ENCODE peak calls at places on chromosomes 3 and 15, in five cellular contexts. G is central memory CD4-positive, alpha-beta T cell; B is neuronal stem cell; S is B cell; Z is heart right ventricle. E is an unnamed sample.
A peak's percentile ranks its signal among the peaks of the same experiment; 100 is the strongest.

GRCh38 chr3:19065027-19065426 is 83.3 kb upstream of the KCNH8 start:
- DNase-seq in B (peak; percentile 6), S (no peak), Z (no peak), G (no peak), E (no peak)

GRCh38 chr3:182803006-182803405 is 9.7 kb downstream of the ATP11B start:
- DNase-seq in Z (no peak), S (no peak), B (no peak), G (no peak), E (no peak)

GRCh38 chr15:29682781-29683180 is 139.5 kb downstream of the TJP1 start:
- DNase-seq in B (no peak), Z (no peak), S (no peak), G (no peak), E (no peak)

GRCh38 chr15:25401511-25401910 is 37.3 kb downstream of the UBE3A start:
- DNase-seq in G (no peak), S (no peak), B (no peak), Z (no peak), E (no peak)

GRCh38 chr3:177110308-177111254 is 86.7 kb downstream of the TBL1XR1 start:
- DNase-seq in Z (no peak), S (no peak), G (no peak), B (no peak), E (no peak)

GRCh38 chr3:186708983-186709679 is 8.0 kb upstream of the KNG1 start:
- DNase-seq in B (no peak), Z (no peak), G (no peak), S (no peak), E (no peak)

GRCh38 chr3:139303216-139303615 is 40.6 kb upstream of the MRPS22 start:
- DNase-seq in B (no peak), Z (no peak), S (no peak), G (no peak), E (no peak)

GRCh38 chr15:66679043-66679656 is 22.9 kb upstream of the SMAD6 start:
- DNase-seq in B (no peak), Z (no peak), G (no peak), S (no peak), E (no peak)

GRCh38 chr15:42275780-42276395 is 2.7 kb upstream of the TMEM87A start:
- DNase-seq in Z (no peak), B (no peak), S (no peak), G (no peak), E (no peak)

GRCh38 chr15:45550436-45550835 is 27.9 kb upstream of the SLC30A4 start:
- DNase-seq in G (no peak), Z (no peak), B (no peak), S (no peak), E (no peak)

GRCh38 chr15:63950911-63951481 is 95.3 kb downstream of the DAPK2 start:
- DNase-seq in Z (no peak), B (no peak), S (no peak), G (no peak), E (no peak)

GRCh38 chr3:195259564-195260285 is 11.2 kb downstream of the XXYLT1 start:
- DNase-seq in S (peak; percentile 100), Z (peak; percentile 88), G (peak; percentile 90), B (peak; percentile 90), E (peak; percentile 91)

GRCh38 chr3:119700269-119700919 is 2.4 kb upstream of the CFAP91 start:
- DNase-seq in G (peak; percentile 53), S (peak; percentile 17), Z (no peak), B (no peak), E (no peak)

GRCh38 chr3:88031543-88032148 is 27.2 kb downstream of the CGGBP1 start:
- DNase-seq in S (peak; percentile 41), Z (no peak), B (no peak), G (peak; percentile 52), E (no peak)

GRCh38 chr3:55202320-55202719 is 274.5 kb upstream of the LRTM1 start:
- DNase-seq in G (no peak), S (no peak), Z (no peak), B (no peak), E (no peak)

GRCh38 chr3:31885235-31885634 is 95.8 kb downstream of the OSBPL10 start:
- DNase-seq in G (no peak), Z (no peak), B (no peak), S (no peak), E (no peak)

GRCh38 chr3:48034000-48034516 is 17.8 kb upstream of the MAP4 start:
- DNase-seq in Z (no peak), B (no peak), S (no peak), G (no peak), E (no peak)

GRCh38 chr15:74431645-74432044 is 2.1 kb downstream of the SEMA7A start:
- DNase-seq in B (no peak), S (no peak), G (no peak), Z (no peak), E (no peak)

GRCh38 chr15:71680079-71680461 is 130.3 kb upstream of the NR2E3 start:
- DNase-seq in Z (no peak), G (no peak), S (no peak), B (no peak), E (no peak)

GRCh38 chr3:23667536-23668429 is 138.0 kb upstream of the UBE2E1 start:
- DNase-seq in G (no peak), S (no peak), B (no peak), Z (no peak), E (no peak)

GRCh38 chr3:6421666-6422065 is 439.2 kb upstream of the GRM7 start:
- DNase-seq in Z (no peak), G (no peak), B (no peak), S (no peak), E (no peak)

GRCh38 chr15:58438956-58439355 is 7.2 kb downstream of the LIPC start:
- DNase-seq in G (no peak), S (no peak), B (peak; percentile 12), Z (no peak), E (no peak)

GRCh38 chr3:156273068-156273709 is 152.8 kb downstream of the KCNAB1 start:
- DNase-seq in B (no peak), S (no peak), G (no peak), Z (no peak), E (no peak)

GRCh38 chr3:129942296-129942695 is 32.2 kb upstream of the TRH start:
- DNase-seq in G (no peak), S (peak; percentile 60), B (peak; percentile 79), Z (peak; percentile 49), E (peak; percentile 38)

GRCh38 chr3:9214599-9214998 is 34.8 kb downstream of the SRGAP3 start:
- DNase-seq in B (no peak), S (no peak), G (no peak), Z (no peak), E (no peak)

GRCh38 chr3:134126153-134126552 is 96.4 kb upstream of the SLCO2A1 start:
- DNase-seq in S (no peak), B (no peak), G (no peak), Z (no peak), E (no peak)

GRCh38 chr3:42507252-42507651 is 4.8 kb downstream of the VIPR1 start:
- DNase-seq in B (no peak), Z (no peak), G (no peak), S (no peak), E (peak; percentile 16)

GRCh38 chr15:61527836-61528589 is 298.9 kb upstream of the RORA start:
- DNase-seq in B (no peak), Z (no peak), S (no peak), G (no peak), E (no peak)

GRCh38 chr3:180011927-180012326 is 24.8 kb downstream of the PEX5L start:
- DNase-seq in G (no peak), S (no peak), B (no peak), Z (no peak), E (no peak)

GRCh38 chr3:117255736-117256135 is 546.2 kb downstream of the TUSC7 start:
- DNase-seq in G (no peak), S (no peak), Z (no peak), B (no peak), E (no peak)

GRCh38 chr3:172148269-172148668 is 108.9 kb downstream of the FNDC3B start:
- DNase-seq in G (no peak), S (no peak), B (no peak), Z (no peak), E (no peak)

GRCh38 chr3:50671331-50671730 is 3.4 kb upstream of the DOCK3 start:
- DNase-seq in S (no peak), G (no peak), Z (no peak), B (no peak), E (no peak)

GRCh38 chr3:48047841-48048456 is 31.7 kb upstream of the MAP4 start:
- DNase-seq in G (no peak), B (no peak), Z (no peak), S (no peak), E (no peak)